ENCODE peak calls at places on chromosomes 11 and 22, in five cellular contexts. R, Z, X, M and K are unnamed samples.

GRCh38 chr11:45801723-45802315 is 3.1 kb upstream of the SLC35C1 start:
- DNase-seq in R (no peak), Z (no peak), X (no peak), M (no peak), K (no peak)

GRCh38 chr11:13073119-13073981 is 64.2 kb downstream of the RASSF10 start:
- DNase-seq in R (no peak), Z (peak), X (no peak), M (no peak), K (no peak)

GRCh38 chr11:94671553-94672366 is 96.4 kb upstream of the AMOTL1 start:
- DNase-seq in R (no peak), Z (no peak), X (no peak), M (no peak), K (no peak)

GRCh38 chr11:69808708-69809107 is 10.5 kb downstream of the FGF3 start:
- DNase-seq in R (no peak), Z (no peak), X (no peak), M (no peak), K (no peak)

GRCh38 chr22:47125603-47126002 is 363.2 kb downstream of the TBC1D22A start:
- DNase-seq in R (peak), Z (no peak), X (no peak), M (no peak), K (no peak)

GRCh38 chr11:46635557-46636139 is 18.3 kb downstream of the ATG13 start:
- DNase-seq in R (no peak), Z (no peak), X (no peak), M (no peak), K (no peak)

GRCh38 chr11:117970400-117971024 is 15.7 kb upstream of the IL10RA start:
- DNase-seq in R (no peak), Z (peak), X (no peak), M (no peak), K (peak)

GRCh38 chr22:48181168-48181955 is 1418.9 kb downstream of the TBC1D22A start:
- DNase-seq in R (no peak), Z (no peak), X (no peak), M (no peak), K (no peak)

GRCh38 chr11:119114351-119114750 is 7.0 kb upstream of the HINFP start:
- DNase-seq in R (no peak), Z (no peak), X (no peak), M (no peak), K (no peak)

GRCh38 chr11:65539401-65540289 is 14.8 kb downstream of the SCYL1 start:
- DNase-seq in R (no peak), Z (no peak), X (no peak), M (peak), K (no peak)

DNA sequence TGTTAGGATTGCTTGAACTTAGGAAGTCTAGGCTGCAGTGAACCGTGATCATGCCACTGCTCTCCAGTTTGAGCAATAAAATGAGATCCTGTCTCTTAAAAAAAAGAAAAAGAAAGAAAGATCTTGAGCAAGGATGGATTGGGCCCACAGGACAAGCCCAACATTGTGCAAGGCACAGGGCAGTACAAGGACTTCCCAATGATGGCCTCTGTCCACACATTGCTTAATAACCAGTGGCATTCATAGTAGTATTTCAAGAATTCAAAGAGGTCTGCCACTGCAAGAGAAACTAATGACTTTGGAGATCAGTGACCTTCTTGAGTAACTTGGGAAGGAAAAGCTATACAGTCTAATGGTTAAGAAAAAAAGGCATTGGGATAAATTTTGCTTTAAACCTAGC is 44.6 kb downstream of the SEZ6L start:
- DNase-seq in R (no peak), Z (no peak), X (no peak), M (no peak), K (no peak)
- TF ChIP-seq POLR2AphosphoS5 in R (no peak), Z (no peak), X (no peak), M (no peak), K (no peak)

GRCh38 chr22:50621491-50621880 is 6.5 kb downstream of the ARSA start:
- DNase-seq in R (no peak), Z (no peak), X (no peak), M (no peak), K (no peak)
- H3K4me3 ChIP-seq in R (no peak), Z (no peak), X (peak), M (no peak), K (peak)

DNA sequence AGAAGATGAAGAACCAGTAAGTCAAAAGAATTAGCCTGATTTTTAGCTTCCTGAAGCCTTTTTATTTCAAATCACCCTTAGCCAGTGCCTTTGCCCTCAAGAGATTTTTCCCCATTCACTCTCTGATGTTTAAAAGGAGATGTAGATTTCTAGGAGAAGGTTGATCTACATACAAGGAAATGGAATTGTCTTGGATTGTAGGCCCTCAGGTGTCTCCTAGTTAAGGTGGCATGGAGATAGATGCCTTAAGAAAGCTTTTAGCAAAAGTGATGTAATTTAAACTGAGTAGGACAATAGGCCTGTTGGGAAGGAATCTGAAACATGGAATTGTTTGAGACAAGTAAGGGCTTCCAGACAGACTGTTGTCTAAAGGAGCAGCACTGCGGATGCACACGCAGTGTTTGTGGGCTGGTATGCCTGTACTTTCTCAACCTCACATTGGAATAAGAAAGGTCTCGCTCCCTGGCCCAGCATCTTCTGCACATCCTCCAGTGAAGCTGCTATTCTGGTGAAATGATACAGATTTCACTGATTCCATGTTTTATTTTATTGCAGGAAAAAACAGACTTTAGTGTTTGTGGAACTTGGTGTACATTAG is 69.8 kb upstream of the SLC25A18 start:
- DNase-seq in R (no peak), Z (no peak), X (no peak), M (no peak), K (no peak)
- TF ChIP-seq POLR2AphosphoS5 in R (no peak), Z (no peak), X (no peak), M (no peak), K (no peak)

GRCh38 chr11:35167451-35167954 is 28.5 kb downstream of the CD44 start:
- DNase-seq in R (no peak), Z (no peak), X (no peak), M (no peak), K (no peak)
- H3K4me3 ChIP-seq in R (no peak), Z (no peak), X (no peak), M (no peak), K (no peak)

GRCh38 chr11:64271339-64272132 is 12.9 kb downstream of the BAD start:
- DNase-seq in R (peak), Z (peak), X (peak), M (peak), K (peak)
- TF ChIP-seq POLR2AphosphoS5 in R (peak), Z (peak), X (no peak), M (peak), K (peak)

DNA sequence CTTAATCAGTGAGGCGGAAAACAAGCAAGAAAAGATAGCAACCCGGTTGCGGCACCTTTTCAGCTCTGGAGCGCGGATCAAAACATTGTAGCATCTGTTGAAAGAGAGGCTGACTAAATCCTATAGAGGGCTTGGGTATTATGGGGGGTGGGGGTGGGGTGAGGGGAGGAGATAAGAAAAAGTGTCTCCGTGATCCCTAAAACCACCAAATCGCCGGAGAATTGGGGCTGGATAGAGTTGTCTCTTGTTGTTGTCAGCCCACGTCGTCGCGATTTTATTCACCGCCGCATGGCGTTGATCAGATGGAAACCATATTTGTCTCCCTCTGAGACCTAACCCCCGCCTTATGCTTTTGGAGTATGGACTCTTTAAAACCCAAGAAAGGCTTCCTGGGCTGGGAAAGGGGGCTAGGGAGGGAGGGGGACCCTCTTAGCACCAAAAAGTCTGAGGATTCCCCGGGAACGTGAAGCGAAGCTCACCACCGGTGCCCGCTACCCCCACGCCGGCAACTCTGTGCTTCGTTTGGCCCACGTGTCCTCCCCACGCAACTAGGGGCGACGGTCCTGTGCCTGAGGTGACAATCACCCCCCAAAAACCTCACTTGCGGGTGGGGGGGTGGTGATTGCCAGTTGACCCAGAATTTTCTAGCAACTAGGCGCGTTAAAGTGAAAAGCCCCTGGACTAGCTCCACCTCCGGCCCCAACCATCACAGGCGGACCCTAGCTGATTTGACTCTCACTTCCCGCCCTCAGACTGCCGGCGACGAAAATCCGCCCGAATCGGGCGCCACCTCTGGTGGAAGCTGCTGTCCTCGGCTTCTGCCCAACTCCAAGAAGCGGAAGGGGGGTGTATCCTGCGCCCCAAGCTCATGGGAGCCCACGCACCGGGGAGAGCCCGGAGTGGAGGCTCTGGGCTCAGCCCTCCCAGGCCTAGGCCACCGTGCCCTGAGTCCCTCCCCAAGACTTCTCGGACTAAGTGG is 12.8 kb downstream of the PAX6 start:
- DNase-seq in R (no peak), Z (peak), X (no peak), M (peak), K (no peak)
- H3K4me3 ChIP-seq in R (no peak), Z (no peak), X (no peak), M (no peak), K (no peak)

GRCh38 chr11:33064033-33064825 is 24.9 kb downstream of the TCP11L1 start:
- DNase-seq in R (peak), Z (no peak), X (no peak), M (no peak), K (no peak)
- TF ChIP-seq POLR2AphosphoS5 in R (no peak), Z (no peak), X (no peak), M (no peak), K (no peak)

DNA sequence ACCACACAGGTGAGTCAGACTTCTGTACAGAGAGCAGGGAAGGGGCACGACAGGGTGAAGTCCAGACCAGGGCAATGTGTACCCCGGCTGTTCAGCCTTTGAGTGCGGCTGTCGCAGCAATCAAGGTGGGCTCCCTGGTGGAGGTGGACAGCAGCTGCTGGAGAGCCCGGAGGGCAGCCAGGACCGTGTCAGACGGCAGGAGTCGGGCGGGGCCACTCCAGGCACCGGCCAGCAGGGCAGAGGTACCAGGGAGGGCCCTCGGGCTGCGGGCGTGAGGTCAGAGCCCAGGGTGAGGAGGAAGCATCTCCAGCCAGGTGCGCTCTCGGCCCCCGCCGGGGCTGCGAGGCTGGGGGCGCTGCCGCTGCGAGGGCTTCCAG is 802 bp upstream of the PIM3 start:
- DNase-seq in R (no peak), Z (no peak), X (no peak), M (no peak), K (no peak)
- H3K4me3 ChIP-seq in R (peak), Z (peak), X (peak), M (peak), K (peak)